ENCODE peak calls at places on chromosome 7, in eight cellular contexts. Z is CD8-positive, alpha-beta T cell; U is astrocyte; E is tibial nerve; O is H9; L is PC-9; Q is prostate gland; W is heart right ventricle. A is an unnamed sample. For H3K9me3, the result is how much of the 10 kb centered on the place peaks cover.

GRCh38 chr7:101882595-101883564 is 65.5 kb downstream of the CUX1 start:
- DNase-seq in Z (no peak), U (peak), E (peak), O (no peak), L (peak), Q (peak), W (peak), A (no peak)

GRCh38 chr7:129480674-129481363 is 21.5 kb upstream of the SMKR1 start:
- DNase-seq in Z (no peak), U (no peak), E (no peak), O (no peak), L (no peak), Q (no peak), W (no peak), A (no peak)

GRCh38 chr7:35785250-35785649 is 15.6 kb upstream of the SEPTIN7 start:
- DNase-seq in Z (no peak), U (no peak), E (no peak), O (no peak), L (no peak), Q (no peak), W (no peak), A (no peak)

GRCh38 chr7:152501506-152501905 is 65.7 kb upstream of the KMT2C start:
- DNase-seq in Z (no peak), U (no peak), E (no peak), O (no peak), L (no peak), Q (no peak), W (no peak), A (no peak)

GRCh38 chr7:29480934-29481625 is 82.6 kb upstream of the PRR15 start:
- DNase-seq in Z (no peak), U (no peak), E (no peak), O (no peak), L (no peak), Q (no peak), W (no peak), A (no peak)

GRCh38 chr7:129779602-129780256 is 168.2 kb downstream of the NRF1 start:
- DNase-seq in Z (no peak), U (no peak), E (no peak), O (no peak), L (peak), Q (peak), W (no peak), A (no peak)

GRCh38 chr7:31747553-31747952 is 60.5 kb downstream of the PPP1R17 start:
- DNase-seq in Z (no peak), U (no peak), E (no peak), O (no peak), L (peak), Q (no peak), W (no peak), A (no peak)

GRCh38 chr7:34758111-34758601 is 100.1 kb downstream of the NPSR1 start:
- DNase-seq in Z (no peak), U (no peak), E (no peak), O (no peak), L (no peak), Q (no peak), W (no peak), A (no peak)

GRCh38 chr7:155477469-155477868 is 19.5 kb downstream of the EN2 start:
- DNase-seq in Z (no peak), U (no peak), E (no peak), O (no peak), L (no peak), Q (no peak), W (no peak), A (no peak)

GRCh38 chr7:100665168-100665567 is 8.4 kb upstream of the GNB2 start:
- DNase-seq in Z (no peak), U (no peak), E (no peak), O (no peak), L (no peak), Q (no peak), W (no peak), A (no peak)

GRCh38 chr7:123863461-123863860 is 18.5 kb downstream of the HYAL4 start:
- DNase-seq in Z (no peak), U (no peak), E (no peak), O (no peak), L (no peak), Q (no peak), W (no peak), A (no peak)

GRCh38 chr7:133344275-133344674 is 91.4 kb downstream of the EXOC4 start:
- DNase-seq in Z (no peak), U (no peak), E (no peak), O (no peak), L (no peak), Q (no peak), W (no peak), A (no peak)

GRCh38 chr7:56097700-56098099 is 4.9 kb upstream of the PHKG1 start:
- DNase-seq in Z (no peak), U (peak), E (peak), O (no peak), L (peak), Q (no peak), W (peak), A (no peak)

GRCh38 chr7:69395072-69395714 is 203.1 kb upstream of the AUTS2 start:
- DNase-seq in Z (no peak), U (peak), E (no peak), O (no peak), L (peak), Q (no peak), W (no peak), A (no peak)

GRCh38 chr7:91512958-91513357 is 248.7 kb downstream of the FZD1 start:
- DNase-seq in Z (no peak), U (peak), E (no peak), O (no peak), L (peak), Q (no peak), W (no peak), A (no peak)

GRCh38 chr7:79298145-79298760 is 155.2 kb downstream of the MAGI2 start:
- DNase-seq in Z (no peak), U (peak), E (no peak), O (no peak), L (peak), Q (no peak), W (peak), A (no peak)

GRCh38 chr7:129227646-129228578 is 3.1 kb downstream of the AHCYL2 start:
- DNase-seq in Z (no peak), U (no peak), E (no peak), O (no peak), L (no peak), Q (no peak), W (no peak), A (no peak)

GRCh38 chr7:74418538-74418937 is 35.2 kb upstream of the GTF2IRD1 start:
- DNase-seq in Z (no peak), U (no peak), E (no peak), O (no peak), L (no peak), Q (no peak), W (no peak), A (no peak)

GRCh38 chr7:77685219-77685618 is 11.0 kb upstream of the RSBN1L start:
- DNase-seq in Z (no peak), U (peak), E (no peak), O (no peak), L (peak), Q (peak), W (no peak), A (no peak)

GRCh38 chr7:83648464-83649241 is at the start of gene SEMA3E:
- DNase-seq in Z (no peak), U (peak), E (no peak), O (peak), L (peak), Q (peak), W (no peak), A (no peak)

GRCh38 chr7:5779108-5779507 is 2.4 kb downstream of the RNF216 start:
- DNase-seq in Z (no peak), U (no peak), E (no peak), O (no peak), L (no peak), Q (no peak), W (no peak), A (no peak)

GRCh38 chr7:16419859-16420258 is 1.5 kb downstream of the CRPPA start:
- DNase-seq in Z (no peak), U (no peak), E (no peak), O (no peak), L (no peak), Q (no peak), W (no peak), A (no peak)

GRCh38 chr7:117273325-117274292 is 49.2 kb downstream of the WNT2 start:
- DNase-seq in Z (no peak), U (no peak), E (no peak), O (no peak), L (no peak), Q (peak), W (no peak), A (no peak)

GRCh38 chr7:4845740-4846142 is 16.1 kb downstream of the PAPOLB start:
- DNase-seq in Z (no peak), U (no peak), E (no peak), O (peak), L (no peak), Q (no peak), W (no peak), A (no peak)

GRCh38 chr7:129264534-129264933 is 39.7 kb downstream of the AHCYL2 start:
- DNase-seq in Z (no peak), U (no peak), E (no peak), O (no peak), L (no peak), Q (peak), W (no peak), A (no peak)

GRCh38 chr7:18179058-18179457 is 151.4 kb upstream of the PRPS1L1 start:
- DNase-seq in Z (no peak), U (peak), E (no peak), O (no peak), L (no peak), Q (no peak), W (no peak), A (no peak)

GRCh38 chr7:108395442-108395841 is 60.8 kb downstream of the NRCAM start:
- DNase-seq in Z (no peak), U (no peak), E (no peak), O (no peak), L (no peak), Q (no peak), W (no peak), A (no peak)

GRCh38 chr7:131369354-131369753 is 41.7 kb downstream of the MKLN1 start:
- DNase-seq in Z (no peak), U (no peak), E (no peak), O (no peak), L (no peak), Q (no peak), W (no peak), A (no peak)

DNA sequence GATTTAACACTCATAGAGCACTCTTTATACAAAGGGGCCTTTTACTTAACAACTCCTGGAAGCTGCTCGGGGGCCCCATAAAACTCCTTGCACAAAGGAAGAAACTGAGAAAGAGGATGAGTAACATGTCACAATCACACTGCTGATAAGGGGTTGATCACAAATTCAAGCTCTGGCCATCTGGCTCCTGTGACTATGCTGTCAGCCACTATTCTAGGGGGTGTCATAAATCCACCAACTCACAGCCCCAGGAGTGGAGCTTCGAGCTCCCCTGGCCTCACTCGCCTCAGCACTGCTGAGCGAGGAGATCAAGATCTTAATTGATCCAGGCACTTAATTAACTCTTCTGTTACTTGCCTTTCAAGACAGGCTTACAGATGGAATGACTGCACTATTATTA is 514.7 kb downstream of the TNS3 start:
- DNase-seq in Z (no peak), U (no peak), E (no peak), O (no peak), L (no peak), Q (no peak), W (no peak), A (no peak)
- H3K27ac ChIP-seq in Z (no peak), U (no peak), E (no peak), O (no peak), L (no peak), Q (no peak), W (no peak), A (no peak)

GRCh38 chr7:67210567-67210966 is 213.9 kb downstream of the TYW1 start:
- DNase-seq in Z (no peak), U (no peak), E (no peak), O (no peak), L (no peak), Q (no peak), W (no peak), A (no peak)

GRCh38 chr7:67209256-67209655 is 212.6 kb downstream of the TYW1 start:
- DNase-seq in Z (no peak), U (no peak), E (no peak), O (no peak), L (no peak), Q (no peak), W (no peak), A (no peak)

DNA sequence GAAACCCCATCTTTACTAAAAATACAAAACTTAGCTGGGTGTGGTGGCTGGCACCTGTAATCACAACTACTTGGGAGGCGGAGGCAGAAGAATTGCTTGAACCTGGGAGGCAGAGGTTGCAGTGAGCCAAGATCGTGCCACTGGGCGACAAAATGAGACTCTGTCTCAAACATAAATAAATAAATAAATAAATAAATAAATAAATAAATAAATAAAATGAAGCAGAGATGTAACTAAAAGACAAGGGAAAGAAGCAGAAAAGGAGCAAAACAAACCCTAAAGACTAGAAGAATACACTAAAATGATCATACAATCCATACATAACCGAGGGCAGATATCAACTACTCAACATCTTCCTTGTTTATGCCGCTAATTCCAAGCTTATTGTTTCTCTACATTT is 209.8 kb downstream of the TYW1 start:
- DNase-seq in Z (no peak), U (no peak), E (no peak), O (no peak), L (no peak), Q (no peak), W (no peak), A (no peak)
- TF ChIP-seq CTCF in Z (no peak), U (no peak), E (no peak), O (no peak), L (no peak), Q (no peak), W (no peak), A (no peak)

GRCh38 chr7:158255558-158255957 is 332.1 kb downstream of the PTPRN2 start:
- DNase-seq in Z (no peak), U (no peak), E (no peak), O (no peak), L (no peak), Q (no peak), W (no peak), A (no peak)

GRCh38 chr7:158256091-158256816 is 331.4 kb downstream of the PTPRN2 start:
- DNase-seq in Z (no peak), U (no peak), E (no peak), O (no peak), L (no peak), Q (no peak), W (no peak), A (no peak)

GRCh38 chr7:158252837-158253669 is 334.6 kb downstream of the PTPRN2 start:
- DNase-seq in Z (no peak), U (no peak), E (peak), O (peak), L (no peak), Q (no peak), W (no peak), A (no peak)

GRCh38 chr7:158257001-158257400 is 330.6 kb downstream of the PTPRN2 start:
- DNase-seq in Z (no peak), U (no peak), E (no peak), O (no peak), L (no peak), Q (no peak), W (no peak), A (no peak)

GRCh38 chr7:158255156-158255555 is 332.5 kb downstream of the PTPRN2 start:
- DNase-seq in Z (no peak), U (no peak), E (no peak), O (peak), L (no peak), Q (no peak), W (no peak), A (no peak)
- H3K9me3 ChIP-seq in Z (under half), U (under half), E (under half), O (under half), L (under half), Q (under half), W (under half), A (under half)

DNA sequence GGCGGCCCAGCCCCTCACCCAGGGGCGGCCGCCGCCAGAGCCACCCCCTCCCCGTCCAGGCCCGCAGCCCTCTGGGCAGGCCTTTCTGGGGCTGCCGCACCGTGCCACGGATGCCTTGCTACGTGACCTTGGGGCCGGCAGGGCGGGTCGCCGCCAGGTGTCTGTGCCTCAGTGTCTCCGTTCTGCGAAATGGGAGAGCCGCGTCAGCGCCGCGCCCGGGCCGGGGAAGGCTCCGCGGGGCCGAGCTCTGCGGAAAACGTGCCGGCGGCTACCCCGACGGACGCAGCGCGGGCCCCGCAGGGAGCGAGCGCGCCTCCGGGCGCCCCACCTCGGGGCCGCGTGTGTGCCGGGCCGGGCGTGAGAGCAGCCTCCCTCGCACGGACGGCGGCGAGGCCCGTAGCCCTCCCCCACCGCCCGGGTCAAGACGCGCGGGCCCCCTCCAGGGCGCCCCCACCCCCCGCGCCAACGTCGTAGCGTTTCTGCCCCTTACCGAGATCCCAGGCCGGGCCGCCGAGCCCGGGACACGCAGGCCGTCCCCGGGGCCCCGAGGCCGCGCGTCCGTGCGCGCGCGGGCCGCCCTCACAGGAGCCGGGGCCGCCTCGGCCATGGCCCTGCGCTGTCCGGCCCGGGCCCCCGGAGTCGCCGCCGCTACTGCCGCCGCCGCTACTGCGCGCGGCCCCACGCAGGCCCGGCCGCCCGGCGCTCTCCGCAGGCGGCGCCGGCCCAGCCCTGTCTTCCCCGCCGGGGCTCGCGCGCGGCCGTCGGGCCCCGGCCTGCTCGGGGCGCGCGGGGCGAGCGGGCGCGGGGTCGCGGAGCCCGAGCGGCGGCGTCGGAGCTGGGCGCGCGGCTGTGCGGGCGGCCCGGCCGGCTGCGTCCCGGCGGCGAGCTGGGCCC is 1.1 kb downstream of the ZNF777 start:
- DNase-seq in Z (no peak), U (no peak), E (no peak), O (no peak), L (no peak), Q (no peak), W (no peak), A (no peak)
- H3K27ac ChIP-seq in Z (no peak), U (peak), E (peak), O (no peak), L (no peak), Q (no peak), W (no peak), A (no peak)

A was measured in CD4-positive, alpha-beta T cell.